ENCODE peak calls at places on chromosomes 16 and 17, in ten cellular contexts. One of them, this sample, is unnamed.
A peak's percentile ranks its signal among the peaks of the same experiment; 100 is the strongest.

GRCh38 chr16:30131869-30132475 is 9.0 kb upstream of the MAPK3 start:
- DNase-seq in EH: no peak
- DNase-seq in cardiac muscle cell: no peak
- DNase-seq in stimulated activated naive CD4-positive, alpha-beta T cell: no peak
- DNase-seq in AG04450: no peak
- DNase-seq in adrenal gland: no peak
- DNase-seq in HS-5: no peak
- DNase-seq in nephron progenitor cell: no peak
- DNase-seq in NCI-H187 treated with DMSO at 0.1 percent for 48 hours: peak; percentile 4
- DNase-seq in activated CD8-positive, alpha-beta memory T cell treated with anti-CD3 and anti-CD28 coated beads, Interleukin-2, amount 50 U/mL, for 48 hours: no peak
- DNase-seq in this sample: no peak

GRCh38 chr17:81336296-81336929 is 41.3 kb upstream of the SLC38A10 start:
- DNase-seq in EH: no peak
- DNase-seq in cardiac muscle cell: no peak
- DNase-seq in stimulated activated naive CD4-positive, alpha-beta T cell: no peak
- DNase-seq in AG04450: no peak
- DNase-seq in adrenal gland: no peak
- DNase-seq in HS-5: no peak
- DNase-seq in nephron progenitor cell: no peak
- DNase-seq in NCI-H187 treated with DMSO at 0.1 percent for 48 hours: no peak
- DNase-seq in activated CD8-positive, alpha-beta memory T cell treated with anti-CD3 and anti-CD28 coated beads, Interleukin-2, amount 50 U/mL, for 48 hours: no peak
- DNase-seq in this sample: no peak

GRCh38 chr16:51994597-51994996 is 552.3 kb downstream of the TOX3 start:
- DNase-seq in EH: peak; percentile 3
- DNase-seq in cardiac muscle cell: peak; percentile 51
- DNase-seq in stimulated activated naive CD4-positive, alpha-beta T cell: no peak
- DNase-seq in AG04450: no peak
- DNase-seq in adrenal gland: no peak
- DNase-seq in HS-5: no peak
- DNase-seq in nephron progenitor cell: no peak
- DNase-seq in NCI-H187 treated with DMSO at 0.1 percent for 48 hours: peak; percentile 38
- DNase-seq in activated CD8-positive, alpha-beta memory T cell treated with anti-CD3 and anti-CD28 coated beads, Interleukin-2, amount 50 U/mL, for 48 hours: no peak
- DNase-seq in this sample: no peak

GRCh38 chr17:76816590-76817135 is 51.5 kb upstream of the MGAT5B start:
- DNase-seq in EH: peak; percentile 60
- DNase-seq in cardiac muscle cell: peak; percentile 54
- DNase-seq in stimulated activated naive CD4-positive, alpha-beta T cell: peak; percentile 44
- DNase-seq in AG04450: peak; percentile 3
- DNase-seq in adrenal gland: peak; percentile 27
- DNase-seq in HS-5: peak; percentile 11
- DNase-seq in nephron progenitor cell: peak; percentile 52
- DNase-seq in NCI-H187 treated with DMSO at 0.1 percent for 48 hours: no peak
- DNase-seq in activated CD8-positive, alpha-beta memory T cell treated with anti-CD3 and anti-CD28 coated beads, Interleukin-2, amount 50 U/mL, for 48 hours: peak; percentile 72
- DNase-seq in this sample: peak; percentile 34

GRCh38 chr17:81385320-81386111 is 9.7 kb upstream of the BAHCC1 start:
- DNase-seq in EH: no peak
- DNase-seq in cardiac muscle cell: no peak
- DNase-seq in stimulated activated naive CD4-positive, alpha-beta T cell: no peak
- DNase-seq in AG04450: no peak
- DNase-seq in adrenal gland: no peak
- DNase-seq in HS-5: no peak
- DNase-seq in nephron progenitor cell: no peak
- DNase-seq in NCI-H187 treated with DMSO at 0.1 percent for 48 hours: no peak
- DNase-seq in activated CD8-positive, alpha-beta memory T cell treated with anti-CD3 and anti-CD28 coated beads, Interleukin-2, amount 50 U/mL, for 48 hours: no peak
- DNase-seq in this sample: no peak

GRCh38 chr16:81928975-81929374 is 82.3 kb downstream of the SDR42E1 start:
- DNase-seq in EH: no peak
- DNase-seq in cardiac muscle cell: no peak
- DNase-seq in stimulated activated naive CD4-positive, alpha-beta T cell: no peak
- DNase-seq in AG04450: no peak
- DNase-seq in adrenal gland: no peak
- DNase-seq in HS-5: no peak
- DNase-seq in nephron progenitor cell: no peak
- DNase-seq in NCI-H187 treated with DMSO at 0.1 percent for 48 hours: no peak
- DNase-seq in activated CD8-positive, alpha-beta memory T cell treated with anti-CD3 and anti-CD28 coated beads, Interleukin-2, amount 50 U/mL, for 48 hours: no peak
- DNase-seq in this sample: no peak

GRCh38 chr16:86362155-86362849 is 148.0 kb upstream of the FOXF1 start:
- DNase-seq in EH: peak; percentile 54
- DNase-seq in cardiac muscle cell: no peak
- DNase-seq in stimulated activated naive CD4-positive, alpha-beta T cell: no peak
- DNase-seq in AG04450: no peak
- DNase-seq in adrenal gland: no peak
- DNase-seq in HS-5: no peak
- DNase-seq in nephron progenitor cell: no peak
- DNase-seq in NCI-H187 treated with DMSO at 0.1 percent for 48 hours: no peak
- DNase-seq in activated CD8-positive, alpha-beta memory T cell treated with anti-CD3 and anti-CD28 coated beads, Interleukin-2, amount 50 U/mL, for 48 hours: no peak
- DNase-seq in this sample: no peak

GRCh38 chr17:45982791-45983613 is 16.0 kb upstream of the STH start:
- DNase-seq in EH: no peak
- DNase-seq in cardiac muscle cell: no peak
- DNase-seq in stimulated activated naive CD4-positive, alpha-beta T cell: no peak
- DNase-seq in AG04450: no peak
- DNase-seq in adrenal gland: no peak
- DNase-seq in HS-5: no peak
- DNase-seq in nephron progenitor cell: no peak
- DNase-seq in NCI-H187 treated with DMSO at 0.1 percent for 48 hours: no peak
- DNase-seq in activated CD8-positive, alpha-beta memory T cell treated with anti-CD3 and anti-CD28 coated beads, Interleukin-2, amount 50 U/mL, for 48 hours: no peak
- DNase-seq in this sample: no peak

GRCh38 chr16:86836503-86837125 is 258.3 kb downstream of the FOXL1 start:
- DNase-seq in EH: peak; percentile 99
- DNase-seq in cardiac muscle cell: no peak
- DNase-seq in stimulated activated naive CD4-positive, alpha-beta T cell: no peak
- DNase-seq in AG04450: peak; percentile 59
- DNase-seq in adrenal gland: peak; percentile 39
- DNase-seq in HS-5: peak; percentile 71
- DNase-seq in nephron progenitor cell: no peak
- DNase-seq in NCI-H187 treated with DMSO at 0.1 percent for 48 hours: no peak
- DNase-seq in activated CD8-positive, alpha-beta memory T cell treated with anti-CD3 and anti-CD28 coated beads, Interleukin-2, amount 50 U/mL, for 48 hours: no peak
- DNase-seq in this sample: peak; percentile 87

GRCh38 chr17:82434216-82434565 is 15.8 kb upstream of the OGFOD3 start:
- DNase-seq in EH: no peak
- DNase-seq in cardiac muscle cell: no peak
- DNase-seq in stimulated activated naive CD4-positive, alpha-beta T cell: no peak
- DNase-seq in AG04450: no peak
- DNase-seq in adrenal gland: no peak
- DNase-seq in HS-5: no peak
- DNase-seq in nephron progenitor cell: no peak
- DNase-seq in NCI-H187 treated with DMSO at 0.1 percent for 48 hours: no peak
- DNase-seq in activated CD8-positive, alpha-beta memory T cell treated with anti-CD3 and anti-CD28 coated beads, Interleukin-2, amount 50 U/mL, for 48 hours: no peak
- DNase-seq in this sample: no peak

GRCh38 chr17:82302498-82302963 is 14.9 kb downstream of the CD7 start:
- DNase-seq in EH: no peak
- DNase-seq in cardiac muscle cell: no peak
- DNase-seq in stimulated activated naive CD4-positive, alpha-beta T cell: peak; percentile 41
- DNase-seq in AG04450: no peak
- DNase-seq in adrenal gland: no peak
- DNase-seq in HS-5: no peak
- DNase-seq in nephron progenitor cell: no peak
- DNase-seq in NCI-H187 treated with DMSO at 0.1 percent for 48 hours: no peak
- DNase-seq in activated CD8-positive, alpha-beta memory T cell treated with anti-CD3 and anti-CD28 coated beads, Interleukin-2, amount 50 U/mL, for 48 hours: no peak
- DNase-seq in this sample: no peak

GRCh38 chr17:37342589-37342988 is 33.2 kb upstream of the C17orf78 start:
- DNase-seq in EH: no peak
- DNase-seq in cardiac muscle cell: no peak
- DNase-seq in stimulated activated naive CD4-positive, alpha-beta T cell: no peak
- DNase-seq in AG04450: no peak
- DNase-seq in adrenal gland: no peak
- DNase-seq in HS-5: no peak
- DNase-seq in nephron progenitor cell: no peak
- DNase-seq in NCI-H187 treated with DMSO at 0.1 percent for 48 hours: no peak
- DNase-seq in activated CD8-positive, alpha-beta memory T cell treated with anti-CD3 and anti-CD28 coated beads, Interleukin-2, amount 50 U/mL, for 48 hours: no peak
- DNase-seq in this sample: no peak